ENCODE peak calls at places on chromosomes 16 and 17, in seven cellular contexts. C is stimulated activated naive CD4-positive, alpha-beta T cell treated with Interleukin-2 at 50 U/mL for 16 hours; S is ELF-1; F is GM23338; R is HEK293T; W is activated CD4-positive, alpha-beta T cell treated with anti-CD3 and anti-CD28 coated beads, Interleukin-2, amount 10 ng/mL, durations not matched to agents 7 days and 5 days; D is fibroblast of the conjunctiva. X is an unnamed sample.

GRCh38 chr16:11636172-11636721 is 32.0 kb upstream of the SNN start:
- DNase-seq in S (peak), F (peak), D (no peak), C (no peak), W (no peak), R (no peak), X (peak)

GRCh38 chr17:39740357-39741111 is 2.8 kb downstream of the GRB7 start:
- DNase-seq in S (peak), D (no peak), W (no peak), F (peak), C (no peak), R (no peak), X (peak)

GRCh38 chr16:70375636-70376611 is 29.2 kb downstream of the DDX19A start:
- DNase-seq in S (no peak), D (no peak), F (no peak), W (no peak), C (no peak), R (no peak), X (no peak)

GRCh38 chr17:6098050-6098449 is 27.9 kb downstream of the WSCD1 start:
- DNase-seq in W (no peak), S (no peak), C (no peak), R (no peak), D (no peak), F (no peak), X (no peak)

GRCh38 chr16:27314161-27314723 is 468 bp downstream of the IL4R start:
- DNase-seq in F (peak), C (peak), R (peak), S (peak), D (peak), W (peak), X (peak)

GRCh38 chr16:1633310-1633709 is 21.1 kb downstream of the CRAMP1 start:
- DNase-seq in S (no peak), C (no peak), F (no peak), R (no peak), D (no peak), W (no peak), X (no peak)

GRCh38 chr17:78045316-78045715 is 83.2 kb downstream of the TMC6 start:
- DNase-seq in S (no peak), F (no peak), D (no peak), C (no peak), W (no peak), R (no peak), X (no peak)

GRCh38 chr17:35684046-35684802 is 47.2 kb upstream of the RASL10B start:
- DNase-seq in D (peak), F (peak), S (no peak), R (no peak), W (no peak), C (no peak), X (no peak)

GRCh38 chr16:3401719-3402397 is 843 bp downstream of the ZNF174 start:
- DNase-seq in F (peak), C (no peak), R (peak), W (no peak), S (peak), D (no peak), X (peak)

GRCh38 chr16:57620316-57621231 is 7.9 kb upstream of the ADGRG1 start:
- DNase-seq in R (no peak), S (peak), W (no peak), F (peak), D (no peak), C (no peak), X (no peak)

GRCh38 chr16:6165330-6165984 is 1067.9 kb upstream of the EEF2KMT start:
- DNase-seq in W (no peak), C (no peak), S (no peak), D (no peak), R (no peak), F (peak), X (no peak)

GRCh38 chr17:64653985-64654355 is 8.1 kb downstream of the SMURF2 start:
- DNase-seq in D (no peak), R (no peak), S (no peak), W (no peak), F (no peak), C (no peak), X (peak)

GRCh38 chr17:9768381-9768934 is 22.9 kb downstream of the DHRS7C start:
- DNase-seq in R (peak), W (no peak), D (peak), C (no peak), S (peak), F (peak), X (peak)

GRCh38 chr17:78168906-78169793 is 769 bp downstream of the SYNGR2 start:
- DNase-seq in W (peak), F (peak), R (peak), S (peak), C (peak), D (no peak), X (no peak)

GRCh38 chr16:24010440-24011089 is 174.8 kb downstream of the PRKCB start:
- DNase-seq in R (peak), D (peak), C (peak), F (peak), W (peak), S (peak), X (peak)

GRCh38 chr17:28928061-28928460 is 23.3 kb downstream of the PHF12 start:
- DNase-seq in D (no peak), W (no peak), C (peak), F (no peak), S (no peak), R (no peak), X (no peak)

GRCh38 chr17:63571632-63572310 is 21.5 kb downstream of the DCAF7 start:
- DNase-seq in D (no peak), W (no peak), F (no peak), S (no peak), C (no peak), R (no peak), X (peak)

GRCh38 chr16:28925386-28926228 is 569 bp upstream of the RABEP2 start:
- DNase-seq in R (peak), S (no peak), W (peak), D (peak), C (peak), F (peak), X (peak)

GRCh38 chr17:16419929-16420271 is 4.5 kb downstream of the TRPV2 start:
- DNase-seq in F (no peak), W (no peak), S (no peak), C (peak), D (no peak), R (no peak), X (no peak)

GRCh38 chr17:39152134-39152884 is 872 bp upstream of the PLXDC1 start:
- DNase-seq in D (no peak), W (no peak), F (no peak), R (peak), C (peak), S (peak), X (peak)

GRCh38 chr17:63821809-63822208 is 5.4 kb upstream of the PSMC5 start:
- DNase-seq in S (no peak), D (no peak), F (no peak), C (no peak), W (no peak), R (no peak), X (no peak)

GRCh38 chr17:43169561-43170139 is 1.4 kb upstream of the NBR1 start:
- DNase-seq in S (no peak), D (peak), C (no peak), R (peak), F (peak), W (peak), X (peak)

GRCh38 chr17:81384929-81385319 is 10.3 kb upstream of the BAHCC1 start:
- DNase-seq in F (no peak), W (no peak), C (no peak), R (no peak), D (no peak), S (peak), X (no peak)

GRCh38 chr17:71902931-71903506 is 217.8 kb upstream of the SOX9 start:
- DNase-seq in R (no peak), F (no peak), D (no peak), C (no peak), W (no peak), S (no peak), X (no peak)

GRCh38 chr16:12461201-12461600 is 342.5 kb downstream of the CPPED1 start:
- DNase-seq in W (no peak), S (no peak), D (no peak), C (no peak), F (no peak), R (no peak), X (peak)

GRCh38 chr17:75010683-75011406 is 1.6 kb upstream of the MRPL58 start:
- DNase-seq in F (peak), C (no peak), W (no peak), S (peak), R (peak), D (no peak), X (no peak)

GRCh38 chr17:5846001-5846400 is 224.2 kb upstream of the WSCD1 start:
- DNase-seq in F (no peak), D (no peak), S (no peak), C (no peak), R (no peak), W (no peak), X (no peak)

GRCh38 chr17:7436556-7437368 is 1.5 kb downstream of the TMEM102 start:
- DNase-seq in F (peak), C (peak), S (peak), D (peak), R (peak), W (peak), X (peak)

GRCh38 chr16:86768999-86769398 is 190.7 kb downstream of the FOXL1 start:
- DNase-seq in C (no peak), W (no peak), S (no peak), F (no peak), D (no peak), R (no peak), X (no peak)

GRCh38 chr16:51762081-51762995 is 611.3 kb upstream of the SALL1 start:
- DNase-seq in S (peak), D (peak), R (peak), W (peak), F (peak), C (no peak), X (peak)

GRCh38 chr16:67087291-67087690 is 22.4 kb upstream of the PHAF1 start:
- DNase-seq in S (no peak), C (no peak), D (no peak), F (no peak), R (no peak), W (no peak), X (no peak)

GRCh38 chr17:61485067-61485775 is 33.0 kb downstream of the TBX4 start:
- DNase-seq in C (no peak), W (no peak), D (no peak), F (no peak), R (no peak), S (no peak), X (no peak)

GRCh38 chr16:78196527-78196926 is 97.1 kb downstream of the WWOX start:
- DNase-seq in R (no peak), F (no peak), C (no peak), W (no peak), D (no peak), S (no peak), X (no peak)